ENCODE peak calls at places on chromosomes 11 and 22, in ten cellular contexts. M is endodermal cell; Y is SK-N-SH; Z is A673; D is PC-3; B is substantia nigra; K is CD4-positive, alpha-beta memory T cell; R is ovary; V is CD8-positive, alpha-beta memory T cell; W is fibroblast of lung. U is an unnamed sample.

GRCh38 chr11:42021919-42022318 is 562.5 kb upstream of the LRRC4C start:
- DNase-seq in V (no peak), D (no peak), K (no peak), Z (no peak), Y (peak; percentile 3), B (no peak), W (no peak), M (no peak), R (no peak), U (no peak)

GRCh38 chr22:41003041-41003440 is 51.9 kb downstream of the RBX1 start:
- DNase-seq in K (no peak), Z (no peak), M (no peak), W (no peak), B (no peak), R (no peak), D (peak; percentile 39), V (no peak), Y (no peak), U (no peak)

GRCh38 chr11:46367244-46367915 is 14.1 kb upstream of the MDK start:
- DNase-seq in M (peak; percentile 93), R (peak; percentile 80), V (peak; percentile 67), Y (peak; percentile 87), D (peak; percentile 39), W (peak; percentile 26), B (peak; percentile 60), K (peak; percentile 73), Z (peak; percentile 88), U (peak; percentile 72)

GRCh38 chr11:96342131-96342970 is 644 bp downstream of the MAML2 start:
- DNase-seq in D (peak; percentile 43), M (no peak), W (peak; percentile 55), V (no peak), R (no peak), Y (peak; percentile 21), B (no peak), K (peak; percentile 11), Z (peak; percentile 42), U (no peak)

GRCh38 chr11:59658036-59658435 is 10.8 kb downstream of the PATL1 start:
- DNase-seq in V (no peak), Y (no peak), K (no peak), Z (no peak), B (no peak), W (no peak), R (no peak), M (no peak), D (no peak), U (no peak)

GRCh38 chr22:31654408-31654807 is 7.6 kb downstream of the PISD start:
- DNase-seq in K (no peak), Y (no peak), D (no peak), W (no peak), M (no peak), B (no peak), V (no peak), R (no peak), Z (no peak), U (no peak)

GRCh38 chr11:66745356-66746235 is 16.6 kb upstream of the SPTBN2 start:
- DNase-seq in M (no peak), B (no peak), D (peak; percentile 71), K (peak; percentile 20), Y (no peak), Z (no peak), V (peak; percentile 23), W (no peak), R (no peak), U (peak; percentile 11)

GRCh38 chr11:32088117-32088941 is 2.5 kb upstream of the RCN1 start:
- DNase-seq in R (peak; percentile 62), W (peak; percentile 95), B (no peak), D (peak; percentile 83), Z (peak; percentile 96), V (no peak), M (no peak), K (no peak), Y (peak; percentile 17), U (no peak)

GRCh38 chr11:134385774-134386565 is 26.1 kb downstream of the B3GAT1 start:
- DNase-seq in V (no peak), Y (peak; percentile 73), R (no peak), Z (peak; percentile 27), W (no peak), D (peak; percentile 23), K (no peak), M (no peak), B (peak; percentile 36), U (no peak)

GRCh38 chr11:119723243-119723951 is 5.6 kb downstream of the NECTIN1 start:
- DNase-seq in V (no peak), W (no peak), K (no peak), D (no peak), Z (no peak), B (no peak), Y (no peak), R (no peak), M (no peak), U (no peak)

GRCh38 chr22:48976556-48977535 is 850.8 kb downstream of the BRD1 start:
- DNase-seq in Y (no peak), W (no peak), D (no peak), K (no peak), B (no peak), R (no peak), V (no peak), M (no peak), Z (no peak), U (no peak)

GRCh38 chr11:61149624-61150615 is 11.3 kb downstream of the VPS37C start:
- DNase-seq in Z (no peak), R (no peak), M (peak; percentile 72), Y (no peak), K (no peak), V (no peak), W (no peak), D (peak; percentile 54), B (no peak), U (no peak)

GRCh38 chr11:44577231-44577834 is 11.9 kb downstream of the CD82 start:
- DNase-seq in Z (no peak), R (no peak), V (no peak), B (no peak), W (no peak), Y (peak; percentile 9), M (no peak), D (no peak), K (no peak), U (no peak)

DNA sequence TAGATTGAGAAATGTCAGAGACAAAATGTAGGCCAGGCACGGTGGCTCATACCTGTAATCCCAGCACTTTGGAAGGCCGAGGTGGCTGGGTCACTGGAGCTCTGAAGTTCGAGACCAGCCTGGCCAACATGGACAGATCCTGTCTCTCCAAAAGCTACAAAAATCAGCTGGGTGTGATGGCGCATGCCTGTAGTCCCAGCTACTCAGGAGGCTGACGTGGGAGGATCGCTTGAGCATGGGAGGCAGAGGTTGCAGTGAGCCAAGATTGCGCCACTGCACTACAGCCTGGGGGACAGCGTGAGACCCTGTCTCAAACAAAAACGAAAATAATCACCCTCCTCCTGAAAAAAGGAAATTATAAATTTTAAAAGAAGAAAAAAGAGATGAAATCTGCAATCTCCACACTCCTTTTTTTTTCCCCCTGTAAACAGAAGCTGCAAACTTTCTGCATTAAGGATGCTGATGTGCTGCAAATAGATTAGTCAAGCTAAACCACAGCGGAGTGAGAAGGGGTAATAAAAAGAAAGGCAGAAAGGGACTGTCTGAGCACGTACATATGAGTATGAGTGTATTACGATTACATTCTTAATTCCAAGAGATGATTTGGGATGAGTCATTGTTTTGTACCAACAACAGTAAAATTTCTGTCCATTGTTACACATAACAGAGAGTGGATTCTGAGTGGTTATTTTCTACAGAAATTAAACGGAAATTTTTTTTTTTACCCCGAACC is 87.3 kb downstream of the SIK3 start:
- DNase-seq in R (no peak), B (no peak), W (peak; percentile 96), M (peak; percentile 53), Z (peak; percentile 90), V (no peak), K (no peak), Y (no peak), D (peak; percentile 98), U (no peak)
- H3K27ac ChIP-seq in R (no peak overlapping the region), B (peak overlapping the region; percentile 81), W (peak overlapping the region; percentile 67), M (no peak overlapping the region), Z (peak overlapping the region; percentile 63), V (no peak overlapping the region), K (no peak overlapping the region), Y (peak overlapping the region; percentile 76), D (peak overlapping the region; percentile 70), U (no peak overlapping the region)

DNA sequence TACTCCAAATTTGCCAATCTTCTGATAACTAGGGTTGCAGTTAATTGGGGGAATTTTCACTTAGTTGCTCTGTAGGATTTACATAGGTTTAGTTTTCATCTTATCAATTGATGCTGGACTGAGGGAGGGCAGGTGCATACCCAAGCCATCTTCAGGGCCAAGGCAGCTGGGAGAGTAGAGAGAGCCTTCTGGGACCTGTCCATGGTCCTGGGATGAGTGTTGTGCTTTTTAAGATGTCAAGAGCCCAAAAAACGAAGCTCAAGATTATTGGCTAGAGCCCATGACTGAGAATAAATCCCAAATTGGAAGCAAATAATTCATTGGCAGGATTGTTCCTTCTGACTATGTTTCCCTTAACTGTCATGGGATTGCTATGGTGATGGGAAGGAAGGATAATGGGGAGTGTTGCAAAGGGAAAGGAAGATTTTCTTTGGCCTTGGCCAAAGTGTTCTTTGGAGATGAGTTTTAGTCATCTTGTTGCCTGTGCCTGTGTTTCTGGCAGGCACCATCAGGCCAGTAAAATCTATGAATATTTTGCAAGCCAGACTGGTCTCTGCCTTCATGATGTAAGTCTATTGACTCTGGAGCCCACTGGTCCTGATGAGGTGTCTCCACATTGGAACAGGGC is 4.5 kb downstream of the SLC22A6 start:
- DNase-seq in K (no peak), W (no peak), Y (no peak), R (no peak), B (no peak), Z (peak; percentile 18), V (no peak), M (peak; percentile 67), D (peak; percentile 32), U (no peak)
- H3K27ac ChIP-seq in K (no peak overlapping the region), W (no peak overlapping the region), Y (no peak overlapping the region), R (no peak overlapping the region), B (no peak overlapping the region), Z (no peak overlapping the region), V (no peak overlapping the region), M (no peak overlapping the region), D (no peak overlapping the region), U (no peak overlapping the region)

DNA sequence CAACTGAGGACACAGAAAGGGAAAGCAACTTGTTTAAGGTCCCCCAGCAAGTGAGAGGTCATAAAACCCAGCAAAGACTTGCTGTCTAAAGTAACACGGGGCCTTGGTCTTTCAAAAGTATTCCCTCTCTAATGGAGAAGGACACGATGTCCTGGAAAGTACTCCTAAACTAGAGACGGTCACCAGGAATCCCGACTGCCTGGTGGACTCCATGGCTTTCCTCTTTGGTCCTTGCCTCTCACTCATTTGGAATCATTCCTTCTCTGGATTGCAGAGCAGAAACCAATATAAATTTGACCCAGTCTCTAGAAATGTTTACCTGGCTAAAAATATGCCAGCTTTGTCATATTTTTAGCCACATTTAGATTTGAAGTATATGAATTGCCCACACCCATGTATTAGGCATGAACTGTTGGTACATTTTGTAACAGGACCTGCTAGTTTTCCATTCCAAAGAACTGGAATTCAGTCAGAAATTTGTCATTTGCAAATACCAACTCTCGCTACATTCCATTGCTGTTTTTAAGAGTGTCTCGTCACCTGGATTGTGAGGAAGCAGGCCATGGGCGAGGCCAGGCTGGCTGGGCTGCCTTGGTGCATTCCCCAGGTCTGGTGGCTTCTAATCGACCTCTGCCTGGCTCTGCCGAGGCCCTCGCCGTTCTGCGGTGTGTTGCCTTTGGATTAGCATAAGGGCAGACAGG is 12.9 kb downstream of the NAV2 start:
- DNase-seq in D (peak; percentile 91), V (no peak), M (no peak), B (no peak), Z (no peak), R (no peak), W (peak; percentile 42), K (no peak), Y (no peak), U (no peak)
- H3K27ac ChIP-seq in D (peak overlapping the region; percentile 73), V (no peak overlapping the region), M (no peak overlapping the region), B (no peak overlapping the region), Z (no peak overlapping the region), R (no peak overlapping the region), W (no peak overlapping the region), K (peak overlapping the region; percentile 6), Y (no peak overlapping the region), U (no peak overlapping the region)

GRCh38 chr11:2462092-2462985 is 17.5 kb downstream of the KCNQ1 start:
- DNase-seq in B (no peak), D (no peak), V (no peak), K (no peak), Y (no peak), M (no peak), W (no peak), Z (no peak), R (no peak), U (no peak)
- H3K27ac ChIP-seq in B (no peak overlapping the region), D (no peak overlapping the region), V (no peak overlapping the region), K (no peak overlapping the region), Y (no peak overlapping the region), M (no peak overlapping the region), W (no peak overlapping the region), Z (no peak overlapping the region), R (no peak overlapping the region), U (no peak overlapping the region)

U was measured in CD4-positive, alpha-beta T cell.